ENCODE peak calls at places on chromosomes 2 and 18, in seven cellular contexts. U is spleen; G is upper lobe of left lung; W is endothelial cell; P is CD4-positive, alpha-beta T cell; B is fibroblast of mammary gland; L is progenitor cell of endocrine pancreas. Q is an unnamed sample.

GRCh38 chr18:13361422-13361821 is 142.9 kb downstream of the LDLRAD4 start:
- DNase-seq in U (no peak), G (no peak), W (no peak), P (no peak), B (no peak), L (no peak), Q (no peak)

GRCh38 chr2:239024226-239024625 is 176.3 kb downstream of the TWIST2 start:
- DNase-seq in U (peak; percentile 61), G (no peak), W (no peak), P (no peak), B (no peak), L (no peak), Q (no peak)

GRCh38 chr2:225497175-225497574 is 97.7 kb downstream of the NYAP2 start:
- DNase-seq in U (no peak), G (no peak), W (no peak), P (no peak), B (no peak), L (no peak), Q (no peak)

GRCh38 chr2:23630961-23631360 is 246.0 kb downstream of the KLHL29 start:
- DNase-seq in U (peak; percentile 64), G (no peak), W (no peak), P (no peak), B (no peak), L (no peak), Q (no peak)

GRCh38 chr2:33267745-33268144 is 208.7 kb upstream of the RASGRP3 start:
- DNase-seq in U (no peak), G (no peak), W (no peak), P (no peak), B (peak; percentile 52), L (no peak), Q (no peak)

GRCh38 chr2:203802277-203803045 is 65.1 kb upstream of the CTLA4 start:
- DNase-seq in U (no peak), G (no peak), W (no peak), P (no peak), B (peak; percentile 77), L (no peak), Q (no peak)

GRCh38 chr2:14420851-14421250 is 211.7 kb upstream of the LRATD1 start:
- DNase-seq in U (no peak), G (no peak), W (no peak), P (no peak), B (peak; percentile 65), L (no peak), Q (no peak)

GRCh38 chr2:238169021-238169707 is 10.4 kb downstream of the ERFE start:
- DNase-seq in U (no peak), G (peak; percentile 43), W (no peak), P (no peak), B (peak; percentile 97), L (no peak), Q (no peak)

GRCh38 chr2:137729305-137729704 is 235.0 kb upstream of the HNMT start:
- DNase-seq in U (no peak), G (no peak), W (no peak), P (no peak), B (no peak), L (no peak), Q (no peak)

GRCh38 chr2:171651667-171652410 is 35.4 kb upstream of the DYNC1I2 start:
- DNase-seq in U (no peak), G (no peak), W (no peak), P (no peak), B (no peak), L (no peak), Q (no peak)

GRCh38 chr2:241191101-241191500 is 2.6 kb downstream of the ANO7 start:
- DNase-seq in U (no peak), G (no peak), W (no peak), P (no peak), B (no peak), L (no peak), Q (no peak)

GRCh38 chr2:15311926-15312325 is 249.2 kb downstream of the NBAS start:
- DNase-seq in U (no peak), G (no peak), W (no peak), P (no peak), B (no peak), L (no peak), Q (no peak)

GRCh38 chr2:121151311-121152109 is 133.5 kb downstream of the TFCP2L1 start:
- DNase-seq in U (no peak), G (peak; percentile 95), W (no peak), P (no peak), B (no peak), L (no peak), Q (no peak)

GRCh38 chr18:8478968-8479370 is 130.3 kb upstream of the RAB12 start:
- DNase-seq in U (no peak), G (no peak), W (no peak), P (no peak), B (no peak), L (no peak), Q (no peak)
- TF ChIP-seq CTCF in U (peak; percentile 5), G (peak; percentile 25), W (peak; percentile 25), P (no peak), B (no peak), L (peak; percentile 14), Q (no peak)

GRCh38 chr2:233449921-233450853 is 95.9 kb downstream of the DGKD start:
- DNase-seq in U (peak; percentile 60), G (no peak), W (no peak), P (peak; percentile 23), B (no peak), L (no peak), Q (no peak)

GRCh38 chr2:233453111-233453915 is 99.0 kb downstream of the DGKD start:
- DNase-seq in U (peak; percentile 48), G (no peak), W (no peak), P (no peak), B (no peak), L (no peak), Q (no peak)

GRCh38 chr2:233451950-233452349 is 97.7 kb downstream of the DGKD start:
- DNase-seq in U (no peak), G (no peak), W (no peak), P (no peak), B (no peak), L (no peak), Q (no peak)

GRCh38 chr2:233449071-233449901 is 95.0 kb downstream of the DGKD start:
- DNase-seq in U (peak; percentile 75), G (peak; percentile 41), W (peak; percentile 76), P (peak; percentile 29), B (peak; percentile 40), L (peak; percentile 24), Q (no peak)

DNA sequence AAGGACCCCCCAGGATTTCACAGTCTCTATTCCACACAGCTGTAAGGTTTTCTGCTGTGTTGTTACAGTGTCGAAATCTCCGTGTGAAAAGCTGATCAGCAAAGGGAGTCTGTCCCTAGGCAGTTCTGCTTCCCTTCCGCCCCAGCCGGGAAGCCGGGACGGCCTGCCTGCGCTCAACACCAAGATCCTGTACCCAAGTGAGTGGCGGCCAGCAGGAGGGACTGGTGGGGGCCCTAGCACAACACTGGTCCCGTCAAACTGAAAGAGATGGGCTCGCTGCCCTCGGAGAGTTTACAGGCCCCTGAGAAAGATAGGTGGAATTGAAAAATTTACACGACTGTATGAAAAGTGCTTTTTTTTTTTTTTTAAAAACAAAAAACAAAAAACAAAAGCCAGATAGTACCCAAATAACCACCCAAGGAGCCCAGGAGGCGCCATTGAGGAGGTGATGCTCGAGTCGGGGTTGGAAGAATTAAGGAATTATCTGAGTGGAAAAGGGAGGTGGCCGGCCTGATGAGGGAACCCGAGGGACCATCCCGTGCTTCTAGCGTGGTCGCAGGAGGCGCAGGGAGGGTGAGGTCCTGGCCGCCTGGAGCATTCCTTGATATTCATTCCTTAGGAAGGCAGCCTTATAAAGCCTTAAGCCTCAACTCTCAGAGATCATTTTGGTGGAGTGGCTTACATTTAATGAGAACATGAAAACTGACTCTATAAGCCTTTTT is 96.7 kb downstream of the DGKD start:
- DNase-seq in U (peak; percentile 62), G (no peak), W (no peak), P (peak; percentile 15), B (no peak), L (no peak), Q (no peak)
- TF ChIP-seq CTCF in U (no peak), G (no peak), W (no peak), P (no peak), B (no peak), L (no peak), Q (no peak)

DNA sequence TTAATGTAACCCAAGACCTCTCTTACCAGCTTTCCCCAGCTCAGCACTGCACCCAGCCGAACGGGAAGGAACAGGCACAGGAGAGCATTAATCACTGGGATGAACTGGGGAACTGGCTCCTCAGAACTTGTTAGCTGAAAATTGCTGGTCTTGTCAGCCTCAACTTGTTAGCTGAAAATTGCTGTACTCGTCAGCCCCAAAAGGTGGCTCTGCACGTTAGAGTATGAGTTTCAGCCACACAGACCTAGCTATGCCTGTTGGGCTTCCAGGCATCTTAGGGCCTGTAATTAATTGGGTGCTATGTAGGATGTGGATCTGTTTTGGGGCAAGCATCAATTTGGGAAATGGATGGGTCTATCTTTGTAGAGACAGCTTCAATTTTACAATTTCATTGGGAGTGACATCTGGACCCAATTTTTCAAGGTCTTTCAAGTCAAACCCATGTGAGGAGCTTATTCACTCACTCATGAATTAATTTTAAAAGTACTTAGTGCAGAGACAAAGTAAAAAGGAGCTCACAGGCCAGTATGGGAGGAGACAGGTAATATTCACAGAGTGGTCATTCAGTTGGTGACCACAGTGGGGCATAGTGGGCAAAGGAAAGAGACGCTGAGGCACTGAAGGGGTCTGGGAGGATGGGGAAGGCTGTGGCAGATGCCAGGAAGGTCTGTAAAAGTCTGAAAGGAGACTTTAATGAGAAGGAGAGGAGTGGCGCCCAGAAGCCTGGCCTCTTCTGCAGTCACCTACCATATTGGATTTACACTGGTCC is 75.8 kb downstream of the CD8B2 start:
- DNase-seq in U (no peak), G (no peak), W (peak; percentile 38), P (no peak), B (peak; percentile 12), L (no peak), Q (no peak)
- TF ChIP-seq CTCF in U (peak; percentile 38), G (no peak), W (no peak), P (no peak), B (peak; percentile 10), L (peak; percentile 35), Q (no peak)

GRCh38 chr2:191374366-191374765 is 129.2 kb downstream of the MYO1B start:
- DNase-seq in U (no peak), G (no peak), W (no peak), P (no peak), B (no peak), L (no peak), Q (no peak)

GRCh38 chr2:191365089-191365488 is 119.9 kb downstream of the MYO1B start:
- DNase-seq in U (no peak), G (no peak), W (no peak), P (no peak), B (no peak), L (no peak), Q (no peak)

GRCh38 chr2:191363267-191363666 is 118.1 kb downstream of the MYO1B start:
- DNase-seq in U (no peak), G (no peak), W (no peak), P (no peak), B (no peak), L (no peak), Q (no peak)

GRCh38 chr2:191366199-191366598 is 121.0 kb downstream of the MYO1B start:
- DNase-seq in U (no peak), G (no peak), W (no peak), P (no peak), B (peak; percentile 66), L (no peak), Q (no peak)

DNA sequence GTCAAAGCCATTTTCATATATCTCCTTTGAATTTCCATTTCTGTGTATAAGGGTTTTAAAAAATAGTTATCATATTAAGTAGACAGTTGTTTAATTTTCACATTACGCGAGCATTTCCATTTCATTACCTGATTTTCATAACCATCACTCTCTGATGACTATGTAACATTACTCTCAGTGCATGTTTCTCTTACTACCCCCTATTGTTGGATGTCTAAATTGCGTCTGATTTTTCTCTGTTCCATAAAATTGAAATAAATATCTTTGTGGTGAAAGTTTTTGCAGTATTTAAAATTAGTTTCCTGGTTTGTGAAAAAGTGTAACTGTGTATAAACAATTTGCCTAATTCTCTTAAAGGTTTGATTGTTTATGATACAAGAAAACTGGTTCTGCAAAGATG is 123.8 kb downstream of the MYO1B start:
- DNase-seq in U (no peak), G (no peak), W (no peak), P (no peak), B (peak; percentile 34), L (no peak), Q (no peak)
- TF ChIP-seq CTCF in U (no peak), G (no peak), W (peak; percentile 50), P (no peak), B (peak; percentile 60), L (peak; percentile 42), Q (no peak)

Q was measured in activated B cell treated with CpG ODN at 0.5 μM for 24 hours.